ENCODE peak calls at places on chromosomes 6 and 20, in seven cellular contexts. One of them, this sample, is unnamed.

GRCh38 chr20:8535403-8536003 is 403.4 kb downstream of the PLCB1 start:
- DNase-seq in H9: no peak
- DNase-seq in IMR-90: no peak
- DNase-seq in neuronal stem cell: no peak
- DNase-seq in H1: no peak
- DNase-seq in trophoblast cell: no peak
- DNase-seq in mesenchymal stem cell: peak
- DNase-seq in this sample: peak

GRCh38 chr6:97064578-97064977 is 140.1 kb downstream of the KLHL32 start:
- DNase-seq in H9: peak
- DNase-seq in IMR-90: no peak
- DNase-seq in neuronal stem cell: no peak
- DNase-seq in H1: no peak
- DNase-seq in trophoblast cell: no peak
- DNase-seq in mesenchymal stem cell: no peak
- DNase-seq in this sample: peak

GRCh38 chr6:28053584-28053983 is 26.8 kb upstream of the ZNF165 start:
- DNase-seq in H9: no peak
- DNase-seq in IMR-90: no peak
- DNase-seq in neuronal stem cell: no peak
- DNase-seq in H1: no peak
- DNase-seq in trophoblast cell: no peak
- DNase-seq in mesenchymal stem cell: no peak
- DNase-seq in this sample: no peak

GRCh38 chr20:46051556-46052323 is 22.7 kb downstream of the SLC12A5 start:
- DNase-seq in H9: no peak
- DNase-seq in IMR-90: peak
- DNase-seq in neuronal stem cell: no peak
- DNase-seq in H1: no peak
- DNase-seq in trophoblast cell: no peak
- DNase-seq in mesenchymal stem cell: no peak
- DNase-seq in this sample: no peak

GRCh38 chr20:23692725-23693124 is 3.9 kb upstream of the CST4 start:
- DNase-seq in H9: no peak
- DNase-seq in IMR-90: no peak
- DNase-seq in neuronal stem cell: no peak
- DNase-seq in H1: no peak
- DNase-seq in trophoblast cell: no peak
- DNase-seq in mesenchymal stem cell: no peak
- DNase-seq in this sample: peak

GRCh38 chr6:163415176-163415619 is 680 bp downstream of the QKI start:
- DNase-seq in H9: no peak
- DNase-seq in IMR-90: no peak
- DNase-seq in neuronal stem cell: peak
- DNase-seq in H1: no peak
- DNase-seq in trophoblast cell: no peak
- DNase-seq in mesenchymal stem cell: no peak
- DNase-seq in this sample: peak

GRCh38 chr20:32460683-32461320 is 102.7 kb downstream of the ASXL1 start:
- DNase-seq in H9: no peak
- DNase-seq in IMR-90: no peak
- DNase-seq in neuronal stem cell: no peak
- DNase-seq in H1: no peak
- DNase-seq in trophoblast cell: no peak
- DNase-seq in mesenchymal stem cell: no peak
- DNase-seq in this sample: no peak

GRCh38 chr20:13331536-13331935 is 110.5 kb downstream of the ISM1 start:
- DNase-seq in H9: no peak
- DNase-seq in IMR-90: no peak
- DNase-seq in neuronal stem cell: no peak
- DNase-seq in H1: no peak
- DNase-seq in trophoblast cell: no peak
- DNase-seq in mesenchymal stem cell: peak
- DNase-seq in this sample: no peak

GRCh38 chr6:139336488-139336887 is 38.0 kb downstream of the CITED2 start:
- DNase-seq in H9: no peak
- DNase-seq in IMR-90: peak
- DNase-seq in neuronal stem cell: no peak
- DNase-seq in H1: no peak
- DNase-seq in trophoblast cell: no peak
- DNase-seq in mesenchymal stem cell: no peak
- DNase-seq in this sample: no peak

GRCh38 chr20:52235129-52235528 is 43.5 kb upstream of the ZFP64 start:
- DNase-seq in H9: no peak
- DNase-seq in IMR-90: no peak
- DNase-seq in neuronal stem cell: no peak
- DNase-seq in H1: no peak
- DNase-seq in trophoblast cell: no peak
- DNase-seq in mesenchymal stem cell: no peak
- DNase-seq in this sample: no peak

GRCh38 chr6:159301277-159301676 is 132.1 kb downstream of the FNDC1 start:
- DNase-seq in H9: no peak
- DNase-seq in IMR-90: no peak
- DNase-seq in neuronal stem cell: no peak
- DNase-seq in H1: no peak
- DNase-seq in trophoblast cell: no peak
- DNase-seq in mesenchymal stem cell: no peak
- DNase-seq in this sample: no peak

GRCh38 chr20:43916875-43917371 is 2.3 kb downstream of the TOX2 start:
- DNase-seq in H9: no peak
- DNase-seq in IMR-90: peak
- DNase-seq in neuronal stem cell: no peak
- DNase-seq in H1: no peak
- DNase-seq in trophoblast cell: no peak
- DNase-seq in mesenchymal stem cell: peak
- DNase-seq in this sample: peak

GRCh38 chr6:149834513-149835481 is 29.4 kb downstream of the LRP11 start:
- DNase-seq in H9: peak
- DNase-seq in IMR-90: peak
- DNase-seq in neuronal stem cell: peak
- DNase-seq in H1: no peak
- DNase-seq in trophoblast cell: peak
- DNase-seq in mesenchymal stem cell: peak
- DNase-seq in this sample: peak

GRCh38 chr20:19269737-19270325 is 57.4 kb downstream of the SLC24A3 start:
- DNase-seq in H9: no peak
- DNase-seq in IMR-90: no peak
- DNase-seq in neuronal stem cell: no peak
- DNase-seq in H1: no peak
- DNase-seq in trophoblast cell: no peak
- DNase-seq in mesenchymal stem cell: peak
- DNase-seq in this sample: no peak

GRCh38 chr6:154292855-154293519 is 63.6 kb downstream of the IPCEF1 start:
- DNase-seq in H9: no peak
- DNase-seq in IMR-90: peak
- DNase-seq in neuronal stem cell: no peak
- DNase-seq in H1: no peak
- DNase-seq in trophoblast cell: no peak
- DNase-seq in mesenchymal stem cell: peak
- DNase-seq in this sample: peak

GRCh38 chr6:43781941-43782704 is 12.1 kb downstream of the VEGFA start:
- DNase-seq in H9: no peak
- DNase-seq in IMR-90: no peak
- DNase-seq in neuronal stem cell: no peak
- DNase-seq in H1: no peak
- DNase-seq in trophoblast cell: no peak
- DNase-seq in mesenchymal stem cell: no peak
- DNase-seq in this sample: no peak

GRCh38 chr6:15399651-15400470 is 154.0 kb downstream of the JARID2 start:
- DNase-seq in H9: no peak
- DNase-seq in IMR-90: peak
- DNase-seq in neuronal stem cell: no peak
- DNase-seq in H1: no peak
- DNase-seq in trophoblast cell: no peak
- DNase-seq in mesenchymal stem cell: peak
- DNase-seq in this sample: peak

GRCh38 chr6:117346142-117346930 is 79.4 kb downstream of the ROS1 start:
- DNase-seq in H9: no peak
- DNase-seq in IMR-90: peak
- DNase-seq in neuronal stem cell: no peak
- DNase-seq in H1: no peak
- DNase-seq in trophoblast cell: no peak
- DNase-seq in mesenchymal stem cell: peak
- DNase-seq in this sample: peak

GRCh38 chr6:164756142-164756541 is 553.3 kb downstream of the C6orf118 start:
- DNase-seq in H9: no peak
- DNase-seq in IMR-90: no peak
- DNase-seq in neuronal stem cell: no peak
- DNase-seq in H1: no peak
- DNase-seq in trophoblast cell: peak
- DNase-seq in mesenchymal stem cell: no peak
- DNase-seq in this sample: peak

GRCh38 chr20:1185781-1186334 is 1.1 kb upstream of the TMEM74B start:
- DNase-seq in H9: peak
- DNase-seq in IMR-90: peak
- DNase-seq in neuronal stem cell: peak
- DNase-seq in H1: peak
- DNase-seq in trophoblast cell: peak
- DNase-seq in mesenchymal stem cell: peak
- DNase-seq in this sample: peak

GRCh38 chr6:30813623-30814136 is 69.3 kb upstream of the IER3 start:
- DNase-seq in H9: no peak
- DNase-seq in IMR-90: no peak
- DNase-seq in neuronal stem cell: no peak
- DNase-seq in H1: no peak
- DNase-seq in trophoblast cell: no peak
- DNase-seq in mesenchymal stem cell: peak
- DNase-seq in this sample: no peak

GRCh38 chr6:55276745-55277627 is 50.3 kb upstream of the GFRAL start:
- DNase-seq in H9: peak
- DNase-seq in IMR-90: peak
- DNase-seq in neuronal stem cell: peak
- DNase-seq in H1: no peak
- DNase-seq in trophoblast cell: peak
- DNase-seq in mesenchymal stem cell: peak
- DNase-seq in this sample: peak

GRCh38 chr6:155013457-155013876 is 18.4 kb downstream of the TIAM2 start:
- DNase-seq in H9: no peak
- DNase-seq in IMR-90: peak
- DNase-seq in neuronal stem cell: no peak
- DNase-seq in H1: no peak
- DNase-seq in trophoblast cell: no peak
- DNase-seq in mesenchymal stem cell: no peak
- DNase-seq in this sample: no peak

GRCh38 chr6:21998539-21998938 is 298.3 kb downstream of the PRL start:
- DNase-seq in H9: no peak
- DNase-seq in IMR-90: no peak
- DNase-seq in neuronal stem cell: no peak
- DNase-seq in H1: no peak
- DNase-seq in trophoblast cell: no peak
- DNase-seq in mesenchymal stem cell: no peak
- DNase-seq in this sample: no peak

GRCh38 chr20:62828551-62829230 is 11.8 kb downstream of the COL9A3 start:
- DNase-seq in H9: no peak
- DNase-seq in IMR-90: no peak
- DNase-seq in neuronal stem cell: no peak
- DNase-seq in H1: no peak
- DNase-seq in trophoblast cell: no peak
- DNase-seq in mesenchymal stem cell: no peak
- DNase-seq in this sample: no peak

GRCh38 chr20:14896569-14896968 is 559.2 kb upstream of the FLRT3 start:
- DNase-seq in H9: no peak
- DNase-seq in IMR-90: no peak
- DNase-seq in neuronal stem cell: no peak
- DNase-seq in H1: no peak
- DNase-seq in trophoblast cell: no peak
- DNase-seq in mesenchymal stem cell: no peak
- DNase-seq in this sample: no peak

GRCh38 chr6:48766349-48766748 is 655.4 kb upstream of the PTCHD4 start:
- DNase-seq in H9: no peak
- DNase-seq in IMR-90: peak
- DNase-seq in neuronal stem cell: no peak
- DNase-seq in H1: no peak
- DNase-seq in trophoblast cell: peak
- DNase-seq in mesenchymal stem cell: no peak
- DNase-seq in this sample: no peak

GRCh38 chr20:24984963-24985640 is 7.4 kb downstream of the APMAP start:
- DNase-seq in H9: peak
- DNase-seq in IMR-90: no peak
- DNase-seq in neuronal stem cell: no peak
- DNase-seq in H1: no peak
- DNase-seq in trophoblast cell: no peak
- DNase-seq in mesenchymal stem cell: no peak
- DNase-seq in this sample: no peak

GRCh38 chr20:4973330-4974097 is 27.8 kb downstream of the SLC23A2 start:
- DNase-seq in H9: no peak
- DNase-seq in IMR-90: peak
- DNase-seq in neuronal stem cell: no peak
- DNase-seq in H1: no peak
- DNase-seq in trophoblast cell: peak
- DNase-seq in mesenchymal stem cell: peak
- DNase-seq in this sample: no peak
- H3K9ac ChIP-seq in H9: no peak
- H3K9ac ChIP-seq in IMR-90: peak
- H3K9ac ChIP-seq in neuronal stem cell: no peak
- H3K9ac ChIP-seq in H1: no peak
- H3K9ac ChIP-seq in trophoblast cell: no peak
- H3K9ac ChIP-seq in mesenchymal stem cell: peak
- H3K9ac ChIP-seq in this sample: no peak

DNA sequence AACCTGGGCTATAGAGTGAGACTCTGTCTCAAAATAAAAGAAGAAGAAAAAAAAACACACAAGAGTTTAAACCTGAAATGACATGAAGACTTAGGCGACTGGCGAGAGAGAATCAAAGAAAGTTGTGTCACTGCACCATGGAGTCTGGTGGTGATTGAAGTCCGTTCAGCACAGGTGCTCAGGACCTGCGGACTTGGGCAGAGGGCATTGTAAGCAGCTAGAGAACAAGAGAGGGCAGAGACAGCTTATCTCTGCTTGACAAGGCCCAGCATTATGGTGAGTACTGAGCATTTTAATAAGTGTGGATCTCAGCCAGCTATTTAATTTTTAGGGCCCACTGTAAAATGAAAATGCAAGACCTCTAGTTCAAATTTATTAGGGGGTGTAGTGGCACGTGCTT is 31.5 kb downstream of the BANF2 start:
- DNase-seq in H9: no peak
- DNase-seq in IMR-90: no peak
- DNase-seq in neuronal stem cell: no peak
- DNase-seq in H1: no peak
- DNase-seq in trophoblast cell: no peak
- DNase-seq in mesenchymal stem cell: no peak
- DNase-seq in this sample: no peak
- H2BK5ac ChIP-seq in H9: no peak
- H2BK5ac ChIP-seq in IMR-90: no peak
- H2BK5ac ChIP-seq in neuronal stem cell: no peak
- H2BK5ac ChIP-seq in H1: no peak
- H2BK5ac ChIP-seq in trophoblast cell: no peak
- H2BK5ac ChIP-seq in mesenchymal stem cell: no peak
- H2BK5ac ChIP-seq in this sample: no peak

GRCh38 chr6:135044639-135045038 is 10.0 kb downstream of the HBS1L start:
- DNase-seq in H9: no peak
- DNase-seq in IMR-90: no peak
- DNase-seq in neuronal stem cell: no peak
- DNase-seq in H1: no peak
- DNase-seq in trophoblast cell: no peak
- DNase-seq in mesenchymal stem cell: no peak
- DNase-seq in this sample: no peak
- H4K8ac ChIP-seq in H9: no peak
- H4K8ac ChIP-seq in IMR-90: no peak
- H4K8ac ChIP-seq in neuronal stem cell: no peak
- H4K8ac ChIP-seq in H1: no peak
- H4K8ac ChIP-seq in trophoblast cell: no peak
- H4K8ac ChIP-seq in mesenchymal stem cell: no peak
- H4K8ac ChIP-seq in this sample: no peak

GRCh38 chr20:64038579-64039292 is 2.8 kb downstream of the C20orf204 start:
- DNase-seq in H9: peak
- DNase-seq in IMR-90: peak
- DNase-seq in neuronal stem cell: peak
- DNase-seq in H1: no peak
- DNase-seq in trophoblast cell: peak
- DNase-seq in mesenchymal stem cell: peak
- DNase-seq in this sample: peak
- H3K9ac ChIP-seq in H9: no peak
- H3K9ac ChIP-seq in IMR-90: no peak
- H3K9ac ChIP-seq in neuronal stem cell: peak
- H3K9ac ChIP-seq in H1: no peak
- H3K9ac ChIP-seq in trophoblast cell: peak
- H3K9ac ChIP-seq in mesenchymal stem cell: no peak
- H3K9ac ChIP-seq in this sample: peak

This sample was measured in mesendoderm.